ENCODE peak calls at places on chromosomes 1 and 21, in six cellular contexts. I is tibial artery; N is stomach; K is aorta; C is GM23248; B is CD4-positive, CD25-positive, alpha-beta regulatory T cell. W is an unnamed sample.

GRCh38 chr1:62285984-62286481 is 33.2 kb downstream of the KANK4 start:
- DNase-seq in I (no peak), N (peak; percentile 30), K (no peak), C (peak; percentile 23), B (no peak), W (no peak)

GRCh38 chr1:64161347-64162080 is 41.9 kb upstream of the UBE2U start:
- DNase-seq in I (peak; percentile 55), N (no peak), K (no peak), C (peak; percentile 67), B (no peak), W (peak; percentile 65)

GRCh38 chr1:223429313-223429731 is 36.1 kb downstream of the CCDC185 start:
- DNase-seq in I (peak; percentile 29), N (no peak), K (peak; percentile 81), C (peak; percentile 96), B (no peak), W (peak; percentile 95)

GRCh38 chr21:33057385-33057940 is 12.5 kb upstream of the OLIG1 start:
- DNase-seq in I (no peak), N (no peak), K (no peak), C (no peak), B (no peak), W (no peak)

GRCh38 chr1:39936724-39937491 is 18.0 kb upstream of the MFSD2A start:
- DNase-seq in I (peak; percentile 25), N (no peak), K (peak; percentile 51), C (no peak), B (no peak), W (no peak)

GRCh38 chr1:230291731-230292620 is 134.2 kb downstream of the PGBD5 start:
- DNase-seq in I (peak; percentile 15), N (no peak), K (no peak), C (no peak), B (no peak), W (no peak)

GRCh38 chr1:40381268-40382109 is 8.0 kb downstream of the SMAP2 start:
- DNase-seq in I (no peak), N (no peak), K (no peak), C (no peak), B (peak; percentile 85), W (no peak)

GRCh38 chr1:160724445-160725242 is 13.0 kb upstream of the CD48 start:
- DNase-seq in I (no peak), N (no peak), K (no peak), C (peak; percentile 8), B (no peak), W (no peak)

GRCh38 chr1:87399264-87399663 is 70.6 kb downstream of the LMO4 start:
- DNase-seq in I (no peak), N (no peak), K (no peak), C (peak; percentile 57), B (no peak), W (peak; percentile 32)

GRCh38 chr1:207828485-207829158 is 76.8 kb downstream of the CD46 start:
- DNase-seq in I (peak; percentile 86), N (peak; percentile 79), K (peak; percentile 89), C (peak; percentile 89), B (peak; percentile 72), W (peak; percentile 57)

GRCh38 chr1:85624361-85624760 is 43.8 kb downstream of the CCN1 start:
- DNase-seq in I (no peak), N (no peak), K (no peak), C (no peak), B (no peak), W (no peak)

GRCh38 chr1:166026561-166026960 is 140.2 kb downstream of the FAM78B start:
- DNase-seq in I (no peak), N (no peak), K (no peak), C (no peak), B (no peak), W (no peak)

GRCh38 chr1:96845464-96845863 is 123.9 kb downstream of the PTBP2 start:
- DNase-seq in I (no peak), N (peak; percentile 47), K (no peak), C (peak; percentile 7), B (peak; percentile 41), W (no peak)

GRCh38 chr1:211625040-211625439 is 46.1 kb upstream of the SLC30A1 start:
- DNase-seq in I (peak; percentile 61), N (no peak), K (no peak), C (peak; percentile 64), B (peak; percentile 21), W (peak; percentile 39)

GRCh38 chr1:207866471-207867135 is 44.3 kb downstream of the CD34 start:
- DNase-seq in I (peak; percentile 89), N (no peak), K (peak; percentile 83), C (peak; percentile 54), B (peak; percentile 34), W (no peak)

GRCh38 chr1:156098782-156099181 is 15.7 kb upstream of the LMNA start:
- DNase-seq in I (no peak), N (no peak), K (no peak), C (no peak), B (no peak), W (no peak)

GRCh38 chr21:40315647-40316046 is 448.4 kb downstream of the PCP4 start:
- DNase-seq in I (no peak), N (no peak), K (no peak), C (no peak), B (no peak), W (no peak)

GRCh38 chr1:31064115-31064514 is 1.4 kb downstream of the PUM1 start:
- DNase-seq in I (no peak), N (no peak), K (no peak), C (peak; percentile 31), B (peak; percentile 9), W (no peak)

GRCh38 chr1:9249534-9250335 is 15.2 kb downstream of the H6PD start:
- DNase-seq in I (peak; percentile 45), N (peak; percentile 64), K (no peak), C (peak; percentile 71), B (peak; percentile 55), W (no peak)

GRCh38 chr21:44299458-44300261 is at the start of gene PFKL:
- DNase-seq in I (peak; percentile 42), N (peak; percentile 80), K (peak; percentile 77), C (peak; percentile 86), B (peak; percentile 84), W (peak; percentile 80)

GRCh38 chr1:199723557-199723956 is 304.0 kb upstream of the NR5A2 start:
- DNase-seq in I (no peak), N (no peak), K (no peak), C (peak; percentile 66), B (no peak), W (no peak)

GRCh38 chr1:55289614-55290013 is 74.5 kb upstream of the USP24 start:
- DNase-seq in I (no peak), N (no peak), K (no peak), C (no peak), B (no peak), W (no peak)

GRCh38 chr1:55286851-55287602 is 71.9 kb upstream of the USP24 start:
- DNase-seq in I (no peak), N (no peak), K (no peak), C (no peak), B (no peak), W (no peak)

GRCh38 chr1:55287732-55288131 is 72.6 kb upstream of the USP24 start:
- DNase-seq in I (no peak), N (no peak), K (no peak), C (no peak), B (no peak), W (no peak)

GRCh38 chr1:55289042-55289441 is 73.9 kb upstream of the USP24 start:
- DNase-seq in I (no peak), N (no peak), K (no peak), C (no peak), B (no peak), W (no peak)

DNA sequence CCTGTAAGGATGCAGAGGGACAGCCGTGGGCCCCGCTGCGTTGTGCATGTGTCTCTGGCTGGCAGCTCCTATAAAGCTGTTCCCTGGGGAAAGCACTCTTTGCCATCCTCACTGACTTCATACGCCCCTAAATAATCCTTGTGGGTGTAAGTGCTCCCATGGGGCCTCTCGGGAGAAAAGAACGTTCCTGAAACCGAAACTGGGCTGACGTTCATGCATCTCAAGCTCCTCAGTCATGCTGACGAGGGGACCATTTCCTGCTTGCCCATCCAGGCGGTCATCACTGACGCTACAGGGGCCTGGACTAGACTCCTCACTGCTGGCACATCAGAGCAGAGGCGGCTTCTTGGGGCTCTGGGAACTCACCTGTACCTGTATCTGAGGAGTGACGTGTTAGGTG is 73.1 kb upstream of the USP24 start:
- DNase-seq in I (peak; percentile 49), N (no peak), K (no peak), C (peak; percentile 18), B (no peak), W (no peak)
- H3K4me3 ChIP-seq in I (peak overlapping the region; percentile 47), N (no peak overlapping the region), K (no peak overlapping the region), C (no peak overlapping the region), B (no peak overlapping the region), W (no peak overlapping the region)

GRCh38 chr1:36273024-36273423 is 33.1 kb upstream of the SH3D21 start:
- DNase-seq in I (no peak), N (no peak), K (no peak), C (no peak), B (no peak), W (no peak)
- H3K36me3 ChIP-seq in I (peaks cover 4% of the 10 kb centered on the region), N (peaks cover 35% of the 10 kb centered on the region), K (no peaks in the 10 kb centered on the region), C (peaks cover 25% of the 10 kb centered on the region), B (peaks cover 36% of the 10 kb centered on the region), W (peaks cover 51% of the 10 kb centered on the region)

GRCh38 chr1:90841477-90841876 is 124.4 kb upstream of the BARHL2 start:
- DNase-seq in I (no peak), N (no peak), K (no peak), C (no peak), B (no peak), W (no peak)
- H3K4me3 ChIP-seq in I (no peak overlapping the region), N (no peak overlapping the region), K (no peak overlapping the region), C (no peak overlapping the region), B (no peak overlapping the region), W (no peak overlapping the region)

GRCh38 chr1:182304218-182305016 is 87.2 kb downstream of the GLUL start:
- DNase-seq in I (no peak), N (no peak), K (no peak), C (no peak), B (no peak), W (no peak)

GRCh38 chr1:182299728-182300581 is 91.6 kb downstream of the GLUL start:
- DNase-seq in I (peak; percentile 48), N (peak; percentile 55), K (peak; percentile 68), C (peak; percentile 30), B (peak; percentile 41), W (peak; percentile 20)

GRCh38 chr1:182301026-182301436 is 90.6 kb downstream of the GLUL start:
- DNase-seq in I (no peak), N (no peak), K (no peak), C (no peak), B (peak; percentile 68), W (no peak)

GRCh38 chr1:182303778-182304177 is 87.8 kb downstream of the GLUL start:
- DNase-seq in I (no peak), N (no peak), K (no peak), C (no peak), B (no peak), W (no peak)

DNA sequence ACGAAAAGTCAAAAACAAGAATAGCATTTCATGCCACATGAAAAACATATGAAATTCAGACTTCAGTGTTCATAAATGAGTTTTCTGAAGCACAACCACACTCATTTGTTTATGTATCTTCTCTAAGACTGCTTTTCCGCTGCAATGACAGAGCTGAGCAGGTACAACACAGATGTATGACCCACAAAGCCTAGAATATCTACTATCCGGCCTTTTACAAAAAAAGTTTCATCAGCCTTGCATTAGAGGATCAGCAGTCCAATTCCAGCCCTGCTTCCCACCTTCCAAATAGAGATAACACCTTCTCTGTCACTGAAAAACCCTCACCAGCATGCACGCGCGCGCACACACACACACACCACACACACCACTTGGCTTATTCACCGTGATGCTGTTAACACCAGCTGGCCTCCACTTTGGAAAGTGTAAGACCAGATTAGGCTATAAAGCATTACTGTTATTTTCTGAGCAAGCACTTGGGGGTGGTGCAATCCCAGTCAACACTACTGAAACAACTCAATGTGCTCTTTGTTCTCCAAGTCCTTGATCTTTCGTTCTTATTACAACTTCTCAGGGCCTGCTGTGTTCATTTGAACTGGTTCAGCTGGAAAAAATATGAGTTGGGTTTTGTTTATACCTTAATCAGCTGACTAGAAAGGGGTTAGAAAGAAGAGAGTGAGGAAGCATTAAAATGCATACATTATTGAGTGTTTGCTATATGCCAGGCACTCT is 90.0 kb downstream of the GLUL start:
- DNase-seq in I (no peak), N (peak; percentile 40), K (no peak), C (peak; percentile 64), B (peak; percentile 39), W (no peak)
- H3K36me3 ChIP-seq in I (no peaks in the 10 kb centered on the region), N (no peaks in the 10 kb centered on the region), K (no peaks in the 10 kb centered on the region), C (no peaks in the 10 kb centered on the region), B (no peaks in the 10 kb centered on the region), W (no peaks in the 10 kb centered on the region)

W was measured in MG63.